ENCODE peak calls at places on chromosome 12, in five cellular contexts. Y, O, G, H and B are unnamed samples.

GRCh38 chr12:6363330-6364036 is 11.9 kb downstream of the SCNN1A start:
- DNase-seq in O (peak), G (peak), H (peak), Y (peak), B (no peak)

GRCh38 chr12:1527789-1528188 is 66.6 kb downstream of the FBXL14 start:
- DNase-seq in G (no peak), Y (no peak), H (no peak), O (no peak), B (peak)

GRCh38 chr12:52976574-52977071 is 27.7 kb downstream of the KRT18 start:
- DNase-seq in Y (no peak), H (no peak), G (no peak), O (no peak), B (no peak)

GRCh38 chr12:47905313-47905730 is 528 bp upstream of the VDR start:
- DNase-seq in H (peak), Y (peak), G (no peak), O (peak), B (peak)

GRCh38 chr12:130959632-130960031 is 5.9 kb downstream of the ADGRD1 start:
- DNase-seq in O (no peak), G (no peak), H (no peak), Y (no peak), B (no peak)

GRCh38 chr12:25236190-25236589 is 14.5 kb downstream of the KRAS start:
- DNase-seq in G (no peak), Y (no peak), O (no peak), H (no peak), B (no peak)

GRCh38 chr12:42904683-42905418 is 315.3 kb upstream of the PRICKLE1 start:
- DNase-seq in G (no peak), H (no peak), O (no peak), Y (no peak), B (no peak)

GRCh38 chr12:107091989-107092641 is 1.2 kb downstream of the CRY1 start:
- DNase-seq in O (no peak), G (no peak), Y (no peak), H (peak), B (no peak)

GRCh38 chr12:106978035-106978800 is 8.7 kb downstream of the MTERF2 start:
- DNase-seq in Y (no peak), H (peak), O (peak), G (no peak), B (no peak)

GRCh38 chr12:13342971-13343370 is 146.4 kb downstream of the EMP1 start:
- DNase-seq in Y (no peak), H (no peak), G (no peak), O (no peak), B (no peak)

GRCh38 chr12:106883421-106883820 is 72.3 kb upstream of the TMEM263 start:
- DNase-seq in O (no peak), G (no peak), Y (no peak), H (no peak), B (no peak)

GRCh38 chr12:50055831-50056628 is 1.4 kb upstream of the ASIC1 start:
- DNase-seq in Y (no peak), H (peak), O (no peak), G (peak), B (peak)

GRCh38 chr12:30794591-30795409 is 40.0 kb upstream of the CAPRIN2 start:
- DNase-seq in Y (no peak), H (no peak), O (no peak), G (no peak), B (peak)

GRCh38 chr12:176321-177181 is 37.4 kb downstream of the SLC6A12 start:
- DNase-seq in Y (no peak), H (peak), G (no peak), O (no peak), B (no peak)

GRCh38 chr12:120703311-120703942 is 6.8 kb upstream of the UNC119B start:
- DNase-seq in Y (no peak), G (no peak), H (no peak), O (no peak), B (no peak)

GRCh38 chr12:69471667-69472385 is 1.6 kb downstream of the FRS2 start:
- DNase-seq in G (no peak), H (no peak), O (no peak), Y (no peak), B (no peak)

GRCh38 chr12:55925870-55926737 is 1.6 kb downstream of the PYM1 start:
- DNase-seq in Y (no peak), H (no peak), G (no peak), O (no peak), B (no peak)

GRCh38 chr12:116927244-116927940 is 16.6 kb downstream of the FBXW8 start:
- DNase-seq in G (no peak), O (no peak), Y (no peak), H (no peak), B (no peak)
- H3K27ac ChIP-seq in G (no peak), O (no peak), Y (no peak), H (no peak), B (no peak)

GRCh38 chr12:59076611-59077010 is 156.3 kb upstream of the LRIG3 start:
- DNase-seq in G (no peak), Y (no peak), O (no peak), H (no peak), B (no peak)
- H3K27ac ChIP-seq in G (no peak), Y (no peak), O (no peak), H (peak), B (peak)

DNA sequence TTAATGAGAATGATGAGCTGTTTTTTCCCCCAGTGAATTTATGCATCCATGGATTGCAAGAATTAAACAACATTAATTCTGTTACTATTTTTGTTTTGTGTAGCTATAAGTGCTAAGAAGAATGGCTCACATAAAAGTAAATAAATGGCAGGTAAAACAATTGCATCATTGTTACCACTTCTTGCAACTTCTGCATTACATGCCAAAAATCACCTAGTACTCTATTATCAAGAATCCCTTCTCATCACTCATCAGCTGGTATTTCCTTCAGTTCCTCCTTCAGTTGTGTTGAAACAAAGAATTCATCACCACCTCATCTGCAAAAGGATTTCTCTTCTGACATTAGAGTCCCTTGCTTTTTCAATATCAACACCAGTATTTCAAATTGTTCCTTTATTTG is 773 bp downstream of the A2M start:
- DNase-seq in H (no peak), G (no peak), O (no peak), Y (no peak), B (no peak)
- H3K27ac ChIP-seq in H (peak), G (no peak), O (peak), Y (peak), B (no peak)

DNA sequence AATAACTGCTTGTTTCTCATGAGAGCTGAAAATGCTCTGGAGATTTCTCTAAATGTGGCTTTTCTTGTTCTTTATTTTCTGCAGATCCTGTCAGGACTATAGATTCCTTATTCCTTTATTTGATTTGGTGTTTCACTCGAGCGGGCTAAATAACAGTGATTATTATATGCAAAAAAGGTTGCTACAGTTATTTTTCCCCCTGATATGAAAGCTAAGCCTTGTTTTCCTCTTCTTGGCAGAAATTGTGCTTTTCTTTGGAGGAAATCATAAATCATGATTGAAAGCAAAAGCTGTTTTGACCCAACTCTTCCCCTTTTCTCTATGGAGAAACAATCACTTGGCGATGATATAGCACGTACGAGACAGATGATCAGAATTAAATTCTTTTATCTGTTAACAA is 31.3 kb downstream of the PPFIBP1 start:
- DNase-seq in G (no peak), O (no peak), H (no peak), Y (no peak), B (no peak)
- H3K27ac ChIP-seq in G (no peak), O (peak), H (peak), Y (peak), B (peak)

DNA sequence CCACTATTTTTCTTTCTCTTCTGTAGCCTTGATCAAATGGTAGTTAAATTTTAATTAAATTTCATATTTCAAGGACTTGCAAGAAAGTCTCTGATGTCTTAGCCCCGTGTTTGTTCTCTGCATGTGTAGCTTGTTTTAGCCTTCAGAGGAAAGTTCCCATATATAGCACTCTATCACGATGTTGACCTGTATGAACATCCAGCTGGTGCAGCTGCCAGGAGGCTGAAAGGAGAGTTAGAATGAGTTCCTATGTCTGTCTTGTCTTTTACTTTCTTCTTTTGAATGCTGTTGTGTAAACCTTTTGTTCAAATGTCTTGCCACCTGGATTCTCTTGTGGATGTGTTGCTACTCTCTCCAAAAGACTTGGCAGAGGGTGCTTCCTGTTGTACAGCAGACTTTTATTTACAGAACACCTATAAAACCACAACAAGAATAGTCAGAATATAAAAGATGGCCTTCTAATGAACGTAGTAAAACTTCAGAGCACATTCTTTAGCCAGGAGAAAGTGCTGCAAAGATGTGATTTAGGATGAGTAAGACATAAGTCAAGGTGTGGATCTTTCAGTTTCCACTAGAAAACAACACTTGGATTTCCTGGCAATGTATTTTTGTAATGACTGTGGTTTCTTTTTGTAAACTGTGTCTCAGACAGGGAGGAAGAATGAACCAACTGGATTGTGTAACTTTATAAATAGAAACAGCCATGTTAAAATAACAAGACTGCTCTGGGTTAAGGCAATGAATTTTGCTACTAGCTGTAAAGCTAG is 17.2 kb downstream of the NAV3 start:
- DNase-seq in O (no peak), G (no peak), H (no peak), Y (no peak), B (no peak)
- H3K27ac ChIP-seq in O (peak), G (no peak), H (peak), Y (no peak), B (peak)

GRCh38 chr12:113838896-113839295 is 127.2 kb downstream of the RBM19 start:
- DNase-seq in Y (no peak), O (no peak), H (no peak), G (no peak), B (no peak)
- H3K27ac ChIP-seq in Y (no peak), O (no peak), H (no peak), G (no peak), B (no peak)